ENCODE peak calls at places on chromosome 14, in seven cellular contexts. S is HCT116, C is K562, N is SK-N-SH, H is H1, J is GM12878, X is HepG2. B is an unnamed sample.

GRCh38 chr14:21106506-21107359 is 5.9 kb downstream of the TMEM253 start:
- DNase-seq in N (peak; percentile 71), H (peak; percentile 70), X (peak; percentile 84), J (no peak), C (peak; percentile 49), S (peak; percentile 79), B (peak; percentile 77)

GRCh38 chr14:34052658-34053014 is 101.8 kb upstream of the EGLN3 start:
- DNase-seq in H (no peak), C (no peak), N (no peak), S (peak; percentile 70), X (peak; percentile 77), J (no peak), B (peak; percentile 52)

GRCh38 chr14:67358914-67359313 is 690 bp downstream of the ATP6V1D start:
- DNase-seq in J (no peak), H (no peak), C (no peak), X (no peak), N (no peak), S (no peak), B (no peak)

GRCh38 chr14:89384636-89385035 is 32.4 kb downstream of the FOXN3 start:
- DNase-seq in S (no peak), X (no peak), H (no peak), N (no peak), J (no peak), C (no peak), B (no peak)

GRCh38 chr14:53338192-53338591 is 185.1 kb upstream of the DDHD1 start:
- DNase-seq in X (no peak), S (no peak), N (no peak), C (no peak), J (no peak), H (no peak), B (no peak)

GRCh38 chr14:73717998-73718741 is 4.0 kb upstream of the PNMA1 start:
- DNase-seq in X (no peak), J (no peak), C (no peak), H (no peak), N (peak; percentile 31), S (no peak), B (no peak)

GRCh38 chr14:36424478-36425102 is 95.4 kb downstream of the NKX2-1 start:
- DNase-seq in S (no peak), H (no peak), X (no peak), C (no peak), N (no peak), J (no peak), B (no peak)

GRCh38 chr14:61350427-61350826 is 29.0 kb downstream of the PRKCH start:
- DNase-seq in N (no peak), C (no peak), H (no peak), X (no peak), S (no peak), J (no peak), B (no peak)

GRCh38 chr14:92387610-92388009 is 64.6 kb downstream of the SLC24A4 start:
- DNase-seq in C (no peak), J (no peak), N (no peak), S (no peak), X (peak; percentile 35), H (no peak), B (no peak)

GRCh38 chr14:35292770-35293561 is 784 bp downstream of the PSMA6 start:
- DNase-seq in H (no peak), S (no peak), N (no peak), J (no peak), C (no peak), X (no peak), B (peak; percentile 19)

GRCh38 chr14:54564071-54564798 is 2.7 kb upstream of the SAMD4A start:
- DNase-seq in X (peak; percentile 36), N (peak; percentile 33), J (no peak), H (no peak), S (no peak), C (no peak), B (peak; percentile 24)

GRCh38 chr14:91338369-91338768 is 79.3 kb downstream of the CCDC88C start:
- DNase-seq in X (no peak), N (no peak), C (no peak), S (no peak), J (no peak), H (no peak), B (no peak)

GRCh38 chr14:84969501-84969900 is 560.4 kb upstream of the FLRT2 start:
- DNase-seq in C (no peak), X (no peak), S (no peak), N (no peak), J (no peak), H (no peak), B (no peak)

GRCh38 chr14:91417134-91417982 is at the start of gene CCDC88C:
- DNase-seq in J (no peak), N (peak; percentile 93), H (no peak), X (peak; percentile 54), S (peak; percentile 22), C (peak; percentile 85), B (peak; percentile 72)

GRCh38 chr14:50335389-50335788 is 23.3 kb downstream of the DMAC2L start:
- DNase-seq in C (no peak), H (peak; percentile 53), N (peak; percentile 55), J (no peak), X (peak; percentile 13), S (no peak), B (no peak)

GRCh38 chr14:71852201-71852600 is 80.0 kb upstream of the RGS6 start:
- DNase-seq in C (no peak), N (no peak), S (no peak), X (no peak), J (no peak), H (no peak), B (no peak)

GRCh38 chr14:71591929-71592328 is 340.3 kb upstream of the RGS6 start:
- DNase-seq in J (no peak), N (no peak), S (peak; percentile 16), X (no peak), H (no peak), C (no peak), B (peak; percentile 13)

GRCh38 chr14:29016050-29016900 is 249.7 kb downstream of the FOXG1 start:
- DNase-seq in X (peak; percentile 78), N (peak; percentile 7), H (peak; percentile 59), C (peak; percentile 15), S (no peak), J (no peak), B (peak; percentile 54)

GRCh38 chr14:69711471-69712216 is 55.3 kb upstream of the SRSF5 start:
- DNase-seq in X (no peak), C (no peak), J (no peak), S (no peak), N (no peak), H (no peak), B (no peak)

GRCh38 chr14:30354439-30354838 is 204.5 kb upstream of the G2E3 start:
- DNase-seq in S (no peak), J (no peak), H (no peak), C (no peak), X (no peak), N (no peak), B (no peak)

GRCh38 chr14:99803803-99804202 is 10.6 kb downstream of the EML1 start:
- DNase-seq in H (no peak), C (no peak), N (no peak), X (no peak), S (no peak), J (no peak), B (no peak)

GRCh38 chr14:90381999-90382451 is 14.8 kb upstream of the CALM1 start:
- DNase-seq in J (no peak), X (peak; percentile 55), C (no peak), N (peak; percentile 26), H (no peak), S (no peak), B (peak; percentile 23)

GRCh38 chr14:78154827-78155226 is 15.3 kb upstream of the NRXN3 start:
- DNase-seq in S (no peak), C (peak; percentile 23), H (peak; percentile 10), X (no peak), J (no peak), N (no peak), B (no peak)

GRCh38 chr14:100679707-100680438 is 46.8 kb upstream of the DLK1 start:
- DNase-seq in C (no peak), N (no peak), H (no peak), J (no peak), X (peak; percentile 83), S (no peak), B (no peak)

GRCh38 chr14:94665121-94665520 is 52.9 kb downstream of the SERPINA3 start:
- DNase-seq in N (no peak), X (no peak), C (no peak), H (no peak), S (no peak), J (no peak), B (no peak)

GRCh38 chr14:67982711-67983608 is 163.4 kb downstream of the RAD51B start:
- DNase-seq in H (no peak), J (no peak), C (no peak), S (no peak), X (no peak), N (no peak), B (no peak)

GRCh38 chr14:101959277-101959676 is 5.1 kb upstream of the DYNC1H1 start:
- DNase-seq in S (no peak), C (no peak), N (no peak), H (no peak), J (no peak), X (no peak), B (no peak)
- TF ChIP-seq JUND in S (no peak), C (no peak), N (no peak), H (no peak), J (no peak), X (no peak), B (no peak)

DNA sequence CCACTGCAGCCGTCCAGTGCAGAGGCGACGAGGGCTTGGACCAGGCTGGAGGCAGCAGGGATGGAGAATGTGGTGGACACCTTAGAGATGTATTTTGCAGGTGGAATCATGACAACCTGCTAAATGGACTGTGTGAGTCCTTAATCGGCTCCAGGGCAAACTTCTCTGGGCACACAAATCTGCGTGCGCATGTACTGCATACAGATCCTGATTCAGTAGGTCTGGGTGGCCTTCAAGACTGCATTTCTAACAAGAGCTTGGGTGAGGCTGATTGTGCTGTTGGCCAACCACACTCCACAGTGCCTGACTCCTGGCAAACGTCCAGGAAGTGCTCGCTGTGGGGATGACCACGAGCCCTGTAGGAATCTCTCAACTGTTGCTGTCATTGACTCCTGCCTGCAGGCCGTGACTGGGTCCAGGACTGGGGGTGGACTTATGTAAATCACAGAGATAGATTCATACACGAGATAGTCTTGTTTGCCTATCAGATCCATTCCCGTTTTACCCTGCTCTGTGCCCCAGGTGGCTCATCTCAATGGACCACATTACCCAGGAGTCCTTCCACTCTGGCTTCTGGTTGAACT is 27.2 kb downstream of the JDP2 start:
- DNase-seq in N (peak; percentile 50), J (no peak), H (no peak), C (no peak), S (no peak), X (peak; percentile 15), B (no peak)
- TF ChIP-seq JUND in N (no peak), J (no peak), H (no peak), C (no peak), S (no peak), X (no peak), B (no peak)

GRCh38 chr14:58690801-58691516 is 53.2 kb downstream of the DACT1 start:
- DNase-seq in N (no peak), J (no peak), S (no peak), H (no peak), X (no peak), C (no peak), B (no peak)
- TF ChIP-seq JUND in N (no peak), J (no peak), S (no peak), H (no peak), X (no peak), C (no peak), B (no peak)

GRCh38 chr14:52150162-52150561 is 81.3 kb upstream of the NID2 start:
- DNase-seq in X (no peak), S (no peak), J (no peak), N (no peak), H (no peak), C (no peak), B (no peak)
- TF ChIP-seq JUND in X (no peak), S (no peak), J (no peak), N (no peak), H (no peak), C (no peak), B (no peak)

GRCh38 chr14:32230181-32230580 is 27.1 kb upstream of the RNU6-8 start:
- DNase-seq in X (no peak), C (no peak), J (no peak), N (no peak), H (no peak), S (no peak), B (no peak)
- TF ChIP-seq JUND in X (no peak), C (no peak), J (no peak), N (peak; percentile 90), H (no peak), S (no peak), B (no peak)

B was measured in T47D.